ENCODE peak calls at places on chromosomes 1 and 21, in four cellular contexts. S, O, Y and K are unnamed samples.

GRCh38 chr1:41390573-41390972 is 29.3 kb downstream of the FOXO6 start:
- DNase-seq in O (no peak), Y (no peak), S (no peak), K (no peak)

GRCh38 chr1:118556936-118557335 is 371.9 kb upstream of the SPAG17 start:
- DNase-seq in O (no peak), Y (no peak), S (no peak), K (no peak)

GRCh38 chr1:94819945-94820746 is at the start of gene SLC44A3:
- DNase-seq in Y (peak), O (peak), S (no peak), K (peak)

GRCh38 chr1:218865591-218865990 is 308.1 kb upstream of the LYPLAL1 start:
- DNase-seq in S (no peak), O (no peak), Y (no peak), K (no peak)

GRCh38 chr1:33342041-33342723 is 21.3 kb upstream of the A3GALT2 start:
- DNase-seq in O (no peak), Y (peak), S (no peak), K (peak)

GRCh38 chr1:9476790-9477463 is 62.3 kb upstream of the SLC25A33 start:
- DNase-seq in S (no peak), O (peak), Y (no peak), K (no peak)

GRCh38 chr21:45543371-45543709 is 1.1 kb upstream of the SLC19A1 start:
- DNase-seq in S (no peak), Y (no peak), O (peak), K (no peak)

GRCh38 chr1:53350853-53351767 is 23.2 kb upstream of the LRP8 start:
- DNase-seq in Y (peak), S (no peak), O (no peak), K (no peak)

GRCh38 chr1:86149591-86149990 is 7.0 kb downstream of the COL24A1 start:
- DNase-seq in O (no peak), Y (no peak), S (no peak), K (no peak)

GRCh38 chr1:77539510-77540142 is 142.8 kb downstream of the ZZZ3 start:
- DNase-seq in Y (no peak), S (no peak), O (peak), K (no peak)

GRCh38 chr1:179393721-179394120 is 27.9 kb downstream of the AXDND1 start:
- DNase-seq in Y (no peak), O (no peak), S (no peak), K (no peak)

GRCh38 chr1:226820935-226821718 is 49.3 kb upstream of the PSEN2 start:
- DNase-seq in O (peak), S (no peak), Y (no peak), K (no peak)

GRCh38 chr1:220093361-220094015 is 444 bp upstream of the IARS2 start:
- DNase-seq in Y (no peak), O (no peak), S (peak), K (no peak)

GRCh38 chr1:99441234-99442095 is 177.2 kb downstream of the PLPPR4 start:
- DNase-seq in S (no peak), O (no peak), Y (no peak), K (no peak)

GRCh38 chr1:87089823-87090222 is 175.4 kb downstream of the HS2ST1 start:
- DNase-seq in Y (no peak), O (no peak), S (no peak), K (no peak)

GRCh38 chr21:42216726-42217572 is 2.0 kb upstream of the ABCG1 start:
- DNase-seq in S (no peak), Y (no peak), O (no peak), K (no peak)

GRCh38 chr1:203127672-203128611 is at the start of gene ADORA1:
- DNase-seq in S (no peak), O (peak), Y (peak), K (peak)

GRCh38 chr21:30625449-30625848 is 5.0 kb downstream of the KRTAP20-4 start:
- DNase-seq in Y (no peak), O (no peak), S (no peak), K (no peak)

GRCh38 chr1:153833171-153833570 is 58.0 kb downstream of the SLC27A3 start:
- DNase-seq in Y (no peak), S (no peak), O (no peak), K (no peak)

GRCh38 chr1:153832293-153832692 is 57.1 kb downstream of the SLC27A3 start:
- DNase-seq in Y (no peak), O (no peak), S (no peak), K (no peak)

DNA sequence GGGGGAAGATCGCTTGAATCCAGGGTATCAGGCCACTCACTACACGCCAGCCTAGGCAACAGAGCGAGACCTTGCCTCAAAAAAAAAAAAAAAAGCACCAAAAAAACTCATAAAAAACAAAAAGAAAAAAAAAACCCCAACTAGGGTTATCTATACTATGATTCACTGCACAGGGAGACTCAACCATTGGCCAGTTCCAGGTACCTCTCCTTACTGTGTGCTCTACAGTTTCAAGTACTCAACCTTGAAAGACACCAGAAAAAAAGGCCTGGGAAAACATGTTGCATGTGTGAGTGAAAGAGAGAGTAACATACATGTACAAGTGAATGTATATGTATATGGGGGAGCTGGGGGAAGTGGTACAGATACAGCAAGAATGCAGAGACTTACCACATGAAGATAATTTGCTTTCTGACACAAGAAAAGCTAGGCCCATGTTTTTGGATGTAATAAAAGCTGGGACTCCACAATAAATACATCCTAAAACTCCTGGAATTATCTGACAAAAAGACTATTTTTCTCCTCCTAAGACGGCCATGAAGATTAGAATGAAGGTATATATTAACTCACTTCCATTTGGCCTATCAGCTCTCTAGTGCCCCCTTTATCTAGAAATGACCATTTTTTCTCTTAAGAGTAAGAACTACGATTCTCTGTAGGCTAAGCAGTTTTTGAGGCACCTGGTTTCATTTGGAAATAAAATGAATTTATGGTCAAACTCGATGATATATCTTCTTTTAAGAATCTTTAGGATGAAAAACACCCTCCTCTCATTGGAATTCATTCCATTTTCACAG is 52.2 kb downstream of the SLC27A3 start:
- DNase-seq in S (no peak), Y (no peak), O (no peak), K (no peak)
- TF ChIP-seq CTCF in S (no peak), Y (no peak), O (peak), K (no peak)

GRCh38 chr1:60948486-60948885 is 133.9 kb upstream of the NFIA start:
- DNase-seq in O (no peak), Y (no peak), S (no peak), K (no peak)

GRCh38 chr1:60949154-60949825 is 133.1 kb upstream of the NFIA start:
- DNase-seq in O (peak), S (no peak), Y (no peak), K (no peak)

GRCh38 chr1:60950431-60951068 is 131.8 kb upstream of the NFIA start:
- DNase-seq in O (no peak), Y (no peak), S (no peak), K (no peak)

GRCh38 chr1:60949826-60950197 is 132.5 kb upstream of the NFIA start:
- DNase-seq in O (no peak), Y (no peak), S (no peak), K (no peak)

GRCh38 chr1:60947367-60947766 is 135.0 kb upstream of the NFIA start:
- DNase-seq in O (no peak), Y (no peak), S (no peak), K (no peak)
- TF ChIP-seq TEAD4 in O (no peak), Y (no peak), S (no peak), K (no peak)

GRCh38 chr1:43556772-43557171 is 26.1 kb downstream of the PTPRF start:
- DNase-seq in O (no peak), S (no peak), Y (no peak), K (no peak)

GRCh38 chr1:43552059-43552742 is 21.5 kb downstream of the PTPRF start:
- DNase-seq in O (no peak), Y (no peak), S (no peak), K (no peak)

GRCh38 chr1:43552813-43553212 is 22.1 kb downstream of the PTPRF start:
- DNase-seq in O (no peak), S (no peak), Y (no peak), K (no peak)

GRCh38 chr1:43551396-43551888 is 20.8 kb downstream of the PTPRF start:
- DNase-seq in Y (no peak), O (no peak), S (no peak), K (no peak)

DNA sequence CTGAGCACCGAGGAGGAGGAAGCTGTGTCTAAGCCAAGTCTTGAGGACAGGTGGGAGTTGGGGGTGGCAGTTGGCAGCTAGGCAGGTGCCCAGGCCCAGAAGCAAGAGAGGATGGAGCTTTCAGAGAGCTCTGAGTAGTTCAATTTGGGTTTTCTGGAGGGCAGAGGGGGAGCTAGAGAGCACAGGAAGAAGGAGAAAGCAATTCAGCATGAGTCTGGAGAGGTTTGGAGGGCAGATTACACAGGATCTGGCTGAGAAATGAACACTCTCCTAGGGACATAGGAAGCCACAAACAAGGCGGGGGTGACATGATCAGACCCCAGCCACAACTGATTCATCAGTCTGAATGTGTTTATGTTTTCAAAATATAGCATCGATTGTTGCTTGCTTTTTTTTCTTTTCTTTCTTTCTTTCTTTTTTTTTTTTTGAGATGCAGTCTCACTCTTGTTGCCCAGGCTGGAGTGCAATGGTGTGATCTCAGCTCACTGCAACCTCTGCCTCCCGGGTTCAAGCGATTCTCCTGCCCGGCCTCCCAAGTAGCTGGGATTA is 23.8 kb downstream of the PTPRF start:
- DNase-seq in O (peak), S (peak), Y (no peak), K (peak)
- TF ChIP-seq CTCF in O (peak), S (peak), Y (peak), K (peak)

GRCh38 chr1:44523747-44524146 is 118.7 kb downstream of the RNF220 start:
- DNase-seq in Y (no peak), S (no peak), O (no peak), K (no peak)
- TF ChIP-seq TEAD4 in Y (no peak), S (no peak), O (no peak), K (no peak)

GRCh38 chr1:7752512-7753417 is 18.3 kb upstream of the VAMP3 start:
- DNase-seq in Y (peak), S (peak), O (peak), K (peak)

GRCh38 chr1:7760245-7760644 is 10.9 kb upstream of the VAMP3 start:
- DNase-seq in Y (no peak), S (no peak), O (no peak), K (no peak)

GRCh38 chr1:7751174-7751573 is 19.9 kb upstream of the VAMP3 start:
- DNase-seq in O (no peak), S (no peak), Y (no peak), K (no peak)

GRCh38 chr1:7754234-7754633 is 16.9 kb upstream of the VAMP3 start:
- DNase-seq in O (no peak), S (no peak), Y (no peak), K (no peak)

DNA sequence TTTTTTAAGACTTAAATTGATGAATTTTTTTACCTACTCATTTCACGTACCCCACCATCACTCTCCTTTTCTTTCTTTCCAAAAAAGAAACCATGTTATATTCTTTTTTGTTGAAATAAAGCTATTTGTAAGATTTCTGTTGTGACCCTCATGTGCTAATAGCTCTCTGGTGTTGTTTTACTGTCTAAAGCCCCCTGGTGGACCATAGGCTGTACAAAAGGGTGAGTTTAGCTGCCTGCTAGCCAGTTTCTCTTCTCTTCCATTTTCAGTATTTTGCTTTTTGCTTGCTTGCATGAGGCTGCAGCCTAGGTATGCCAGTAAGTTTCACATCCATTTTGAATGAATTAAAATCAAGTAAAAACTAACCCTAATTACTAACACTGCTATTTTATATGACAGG is 15.6 kb upstream of the VAMP3 start:
- DNase-seq in O (peak), S (no peak), Y (no peak), K (no peak)
- TF ChIP-seq CTCF in O (peak), S (peak), Y (peak), K (no peak)

GRCh38 chr1:54459140-54459539 is 52.9 kb upstream of the SSBP3 start:
- DNase-seq in Y (no peak), S (no peak), O (peak), K (no peak)

GRCh38 chr1:54459714-54460113 is 53.5 kb upstream of the SSBP3 start:
- DNase-seq in S (no peak), O (peak), Y (no peak), K (no peak)

GRCh38 chr1:54460861-54461382 is 54.7 kb upstream of the SSBP3 start:
- DNase-seq in S (no peak), O (no peak), Y (no peak), K (no peak)

GRCh38 chr1:54461731-54462596 is 55.8 kb upstream of the SSBP3 start:
- DNase-seq in O (peak), Y (no peak), S (no peak), K (no peak)

GRCh38 chr1:54460346-54460745 is 54.2 kb upstream of the SSBP3 start:
- DNase-seq in O (no peak), Y (no peak), S (no peak), K (no peak)
- TF ChIP-seq TEAD4 in O (no peak), Y (no peak), S (no peak), K (no peak)

GRCh38 chr1:150236614-150236934 is 662 bp upstream of the ANP32E start:
- DNase-seq in S (peak), O (peak), Y (no peak), K (no peak)
- TF ChIP-seq CTCF in S (peak), O (no peak), Y (no peak), K (no peak)

GRCh38 chr1:231363624-231364023 is 25.5 kb downstream of the SPRTN start:
- DNase-seq in O (no peak), Y (no peak), S (no peak), K (no peak)
- TF ChIP-seq TEAD4 in O (no peak), Y (no peak), S (no peak), K (no peak)

DNA sequence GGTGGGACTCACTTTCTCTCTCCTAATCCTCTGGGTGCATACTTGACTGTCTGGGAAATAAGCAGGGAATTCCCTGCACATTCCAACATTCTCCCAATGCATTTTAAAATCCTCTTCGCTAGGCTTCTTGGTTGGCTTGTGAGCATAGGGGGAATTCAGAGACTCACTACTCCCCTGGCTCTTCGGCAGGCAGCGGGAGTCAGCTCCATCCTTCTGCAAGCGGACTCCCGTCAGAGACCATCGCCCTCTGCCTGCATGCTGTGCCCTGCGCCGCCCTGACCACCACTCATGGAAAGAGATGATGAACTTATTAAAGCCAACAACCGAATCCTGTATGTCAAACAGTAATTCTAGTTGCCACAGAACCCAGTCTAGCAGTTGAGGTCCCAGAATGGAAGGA is 118.9 kb upstream of the ADAR start:
- DNase-seq in S (no peak), O (no peak), Y (no peak), K (no peak)
- TF ChIP-seq CTCF in S (no peak), O (no peak), Y (no peak), K (no peak)